ENCODE peak calls at places on chromosomes 16 and 17, in eight cellular contexts. X is NCI-H1930; G is stimulated activated naive CD8-positive, alpha-beta T cell treated with anti-CD3 and anti-CD28 coated beads, Interleukin-15, Interleukin-2, amounts not matched to agents 100 U/mL and 50 U/mL, for 24 hours; O is hepatic stellate cell; E is thoracic aorta; Y is AG09319; B is EL; J is mesothelial cell of epicardium. N is an unnamed sample.
A peak's percentile ranks its signal among the peaks of the same experiment; 100 is the strongest.

GRCh38 chr17:38326996-38327792 is 16.6 kb downstream of the GPR179 start:
- DNase-seq in J (no peak), B (no peak), O (no peak), E (no peak), X (no peak), G (no peak), Y (no peak), N (no peak)

GRCh38 chr16:80303691-80304090 is 237.1 kb upstream of the DYNLRB2 start:
- DNase-seq in X (no peak), B (no peak), E (no peak), O (no peak), Y (no peak), J (no peak), G (no peak), N (peak; percentile 5)

GRCh38 chr17:48241131-48241591 is 133.6 kb downstream of the SNX11 start:
- DNase-seq in O (peak; percentile 9), X (peak; percentile 31), B (peak; percentile 93), Y (peak; percentile 18), J (no peak), G (peak; percentile 20), E (no peak), N (peak; percentile 58)

GRCh38 chr17:20612635-20613034 is 33.1 kb downstream of the CDRT15L2 start:
- DNase-seq in E (no peak), Y (no peak), J (no peak), O (no peak), G (no peak), B (no peak), X (no peak), N (no peak)

GRCh38 chr16:3020604-3021448 is 658 bp downstream of the TNFRSF12A start:
- DNase-seq in G (peak; percentile 65), O (peak; percentile 93), X (no peak), J (no peak), B (peak; percentile 94), Y (peak; percentile 70), E (peak; percentile 76), N (peak; percentile 79)

GRCh38 chr17:82215095-82215971 is 2.7 kb upstream of the CCDC57 start:
- DNase-seq in Y (no peak), B (no peak), G (no peak), O (peak; percentile 84), E (no peak), X (no peak), J (no peak), N (no peak)

GRCh38 chr17:41651625-41652460 is 27.5 kb upstream of the KRT17 start:
- DNase-seq in E (no peak), Y (no peak), B (no peak), O (no peak), J (no peak), G (no peak), X (no peak), N (peak; percentile 71)

GRCh38 chr17:16304832-16305231 is 48.4 kb downstream of the CENPV start:
- DNase-seq in X (no peak), E (no peak), O (no peak), Y (no peak), B (peak; percentile 25), G (no peak), J (no peak), N (no peak)

GRCh38 chr16:77191259-77191969 is 424 bp downstream of the MON1B start:
- DNase-seq in Y (no peak), O (no peak), G (peak; percentile 34), E (no peak), J (no peak), B (peak; percentile 11), X (no peak), N (no peak)